ENCODE peak calls at places on chromosomes 4 and X, in five cellular contexts. One of them, this sample, is unnamed.
A peak's percentile ranks its signal among the peaks of the same experiment; 100 is the strongest.

GRCh38 chr4:36024901-36025610 is 219.3 kb downstream of the ARAP2 start:
- DNase-seq in psoas muscle: no peak
- DNase-seq in prostate gland: no peak
- DNase-seq in CD8-positive, alpha-beta memory T cell: no peak
- DNase-seq in heart right ventricle: no peak
- DNase-seq in this sample: no peak

GRCh38 chr4:8777320-8778196 is 94.1 kb downstream of the HMX1 start:
- DNase-seq in psoas muscle: peak; percentile 17
- DNase-seq in prostate gland: no peak
- DNase-seq in CD8-positive, alpha-beta memory T cell: no peak
- DNase-seq in heart right ventricle: no peak
- DNase-seq in this sample: no peak

GRCh38 chr4:19382993-19383392 is 868.7 kb upstream of the SLIT2 start:
- DNase-seq in psoas muscle: no peak
- DNase-seq in prostate gland: no peak
- DNase-seq in CD8-positive, alpha-beta memory T cell: no peak
- DNase-seq in heart right ventricle: no peak
- DNase-seq in this sample: no peak

GRCh38 chr4:24249972-24250371 is 334.4 kb downstream of the DHX15 start:
- DNase-seq in psoas muscle: no peak
- DNase-seq in prostate gland: no peak
- DNase-seq in CD8-positive, alpha-beta memory T cell: no peak
- DNase-seq in heart right ventricle: no peak
- DNase-seq in this sample: no peak

GRCh38 chrX:104568304-104568915 is 2.4 kb downstream of the IL1RAPL2 start:
- DNase-seq in psoas muscle: no peak
- DNase-seq in prostate gland: no peak
- DNase-seq in CD8-positive, alpha-beta memory T cell: no peak
- DNase-seq in heart right ventricle: no peak
- DNase-seq in this sample: no peak

GRCh38 chrX:43559643-43560042 is 96.5 kb upstream of the MAOA start:
- DNase-seq in psoas muscle: no peak
- DNase-seq in prostate gland: peak; percentile 33
- DNase-seq in CD8-positive, alpha-beta memory T cell: no peak
- DNase-seq in heart right ventricle: no peak
- DNase-seq in this sample: peak; percentile 69

GRCh38 chr4:186684889-186685309 is 38.8 kb downstream of the FAT1 start:
- DNase-seq in psoas muscle: no peak
- DNase-seq in prostate gland: no peak
- DNase-seq in CD8-positive, alpha-beta memory T cell: no peak
- DNase-seq in heart right ventricle: no peak
- DNase-seq in this sample: no peak

GRCh38 chr4:183596056-183596757 is 62.8 kb downstream of the RWDD4 start:
- DNase-seq in psoas muscle: no peak
- DNase-seq in prostate gland: no peak
- DNase-seq in CD8-positive, alpha-beta memory T cell: no peak
- DNase-seq in heart right ventricle: no peak
- DNase-seq in this sample: no peak

GRCh38 chrX:119503484-119503861 is 35.2 kb downstream of the SLC25A5 start:
- DNase-seq in psoas muscle: no peak
- DNase-seq in prostate gland: peak; percentile 48
- DNase-seq in CD8-positive, alpha-beta memory T cell: no peak
- DNase-seq in heart right ventricle: no peak
- DNase-seq in this sample: no peak

GRCh38 chr4:38226170-38226569 is 266.0 kb downstream of the PTTG2 start:
- DNase-seq in psoas muscle: no peak
- DNase-seq in prostate gland: no peak
- DNase-seq in CD8-positive, alpha-beta memory T cell: no peak
- DNase-seq in heart right ventricle: no peak
- DNase-seq in this sample: no peak

GRCh38 chr4:11976726-11977263 is 548.1 kb upstream of the HS3ST1 start:
- DNase-seq in psoas muscle: no peak
- DNase-seq in prostate gland: no peak
- DNase-seq in CD8-positive, alpha-beta memory T cell: no peak
- DNase-seq in heart right ventricle: no peak
- DNase-seq in this sample: no peak
- H3K9me3 ChIP-seq in psoas muscle: no peaks in the 10 kb centered on the region
- H3K9me3 ChIP-seq in prostate gland: no peaks in the 10 kb centered on the region
- H3K9me3 ChIP-seq in CD8-positive, alpha-beta memory T cell: no peaks in the 10 kb centered on the region
- H3K9me3 ChIP-seq in heart right ventricle: no peaks in the 10 kb centered on the region
- H3K9me3 ChIP-seq in this sample: no peaks in the 10 kb centered on the region

GRCh38 chr4:169645627-169646026 is 25.2 kb downstream of the CLCN3 start:
- DNase-seq in psoas muscle: no peak
- DNase-seq in prostate gland: no peak
- DNase-seq in CD8-positive, alpha-beta memory T cell: no peak
- DNase-seq in heart right ventricle: no peak
- DNase-seq in this sample: no peak

GRCh38 chr4:169655401-169655800 is 35.0 kb downstream of the CLCN3 start:
- DNase-seq in psoas muscle: no peak
- DNase-seq in prostate gland: no peak
- DNase-seq in CD8-positive, alpha-beta memory T cell: no peak
- DNase-seq in heart right ventricle: no peak
- DNase-seq in this sample: no peak

GRCh38 chr4:169652535-169652934 is 32.2 kb downstream of the CLCN3 start:
- DNase-seq in psoas muscle: no peak
- DNase-seq in prostate gland: no peak
- DNase-seq in CD8-positive, alpha-beta memory T cell: no peak
- DNase-seq in heart right ventricle: no peak
- DNase-seq in this sample: no peak

GRCh38 chr4:169649545-169650226 is 29.3 kb downstream of the CLCN3 start:
- DNase-seq in psoas muscle: no peak
- DNase-seq in prostate gland: no peak
- DNase-seq in CD8-positive, alpha-beta memory T cell: no peak
- DNase-seq in heart right ventricle: peak; percentile 53
- DNase-seq in this sample: no peak

DNA sequence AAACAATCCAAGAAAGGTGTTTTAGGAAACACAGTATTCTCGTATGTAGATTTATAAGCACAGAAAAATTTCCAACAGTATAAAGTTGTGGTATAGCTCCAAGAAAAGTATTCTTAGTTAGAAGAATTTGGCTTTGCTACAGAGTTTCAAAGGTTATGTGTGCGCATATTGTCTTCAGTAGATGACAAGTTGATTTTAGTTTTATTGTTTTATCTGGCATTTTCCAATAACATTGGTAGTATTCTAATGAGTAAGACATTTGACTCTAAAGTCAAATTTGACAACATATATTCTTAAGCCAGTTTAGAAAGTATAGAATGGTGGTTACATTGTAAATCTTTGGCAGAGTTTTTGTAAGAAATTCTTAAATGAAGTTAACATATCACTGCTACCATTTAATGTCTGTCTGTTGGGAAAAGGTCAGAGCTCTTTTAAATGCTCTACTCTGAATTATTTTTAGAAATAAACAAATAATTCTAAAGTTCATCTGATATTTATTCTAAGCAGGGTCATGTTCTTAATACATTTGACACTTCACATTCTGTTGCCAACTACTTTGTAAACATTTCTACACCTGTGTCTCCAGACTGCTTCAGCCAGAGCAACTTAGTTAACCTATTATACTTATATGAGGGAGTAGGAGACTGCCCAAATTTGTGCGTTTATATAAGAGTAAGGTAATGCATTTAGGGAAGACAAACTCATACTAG is 30.0 kb downstream of the CLCN3 start:
- DNase-seq in psoas muscle: no peak
- DNase-seq in prostate gland: no peak
- DNase-seq in CD8-positive, alpha-beta memory T cell: no peak
- DNase-seq in heart right ventricle: no peak
- DNase-seq in this sample: no peak
- H3K9me3 ChIP-seq in psoas muscle: no peaks in the 10 kb centered on the region
- H3K9me3 ChIP-seq in prostate gland: no peaks in the 10 kb centered on the region
- H3K9me3 ChIP-seq in CD8-positive, alpha-beta memory T cell: no peaks in the 10 kb centered on the region
- H3K9me3 ChIP-seq in heart right ventricle: no peaks in the 10 kb centered on the region
- H3K9me3 ChIP-seq in this sample: no peaks in the 10 kb centered on the region

DNA sequence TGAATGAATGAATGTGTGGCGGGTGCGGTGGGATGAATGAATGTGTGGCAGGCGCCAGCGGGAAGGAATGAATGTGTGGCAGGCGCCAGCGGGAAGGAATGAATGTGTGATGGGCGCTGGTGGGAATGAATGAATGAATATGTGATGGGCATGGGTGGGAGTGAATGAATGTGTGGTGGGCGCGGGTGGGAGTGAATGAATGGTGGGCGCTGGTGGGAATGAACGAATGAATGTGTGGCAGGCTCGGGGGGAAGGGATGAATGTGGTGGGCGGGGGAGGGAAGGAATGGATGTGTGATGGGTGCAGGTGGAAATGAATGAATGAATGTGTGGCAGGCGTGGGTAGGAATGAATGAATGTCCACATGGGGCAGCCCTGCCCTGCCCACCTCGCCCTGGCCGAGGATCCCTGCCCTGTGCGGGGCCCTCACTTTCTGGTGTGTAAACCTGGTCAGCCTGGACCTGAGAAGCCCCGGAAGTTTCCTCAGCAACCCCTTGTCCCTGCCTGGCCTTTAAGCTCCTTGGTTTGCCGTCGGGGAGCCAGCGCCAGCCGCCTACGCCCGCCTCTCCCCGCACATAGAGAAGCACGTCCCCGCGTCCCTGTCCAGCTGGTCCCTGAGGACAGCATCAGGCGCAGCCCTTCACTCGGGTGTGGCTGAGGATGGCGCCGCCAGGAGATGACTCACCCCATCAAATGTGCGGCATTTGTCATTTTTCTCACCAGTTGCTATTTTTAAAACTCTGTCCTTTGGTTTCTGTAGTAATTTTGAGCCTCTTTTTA is 112.8 kb upstream of the LRPAP1 start:
- DNase-seq in psoas muscle: no peak
- DNase-seq in prostate gland: no peak
- DNase-seq in CD8-positive, alpha-beta memory T cell: no peak
- DNase-seq in heart right ventricle: no peak
- DNase-seq in this sample: no peak
- H3K9me3 ChIP-seq in psoas muscle: no peaks in the 10 kb centered on the region
- H3K9me3 ChIP-seq in prostate gland: no peaks in the 10 kb centered on the region
- H3K9me3 ChIP-seq in CD8-positive, alpha-beta memory T cell: no peaks in the 10 kb centered on the region
- H3K9me3 ChIP-seq in heart right ventricle: no peaks in the 10 kb centered on the region
- H3K9me3 ChIP-seq in this sample: no peaks in the 10 kb centered on the region

GRCh38 chr4:45363931-45364330 is 637.6 kb upstream of the GNPDA2 start:
- DNase-seq in psoas muscle: no peak
- DNase-seq in prostate gland: no peak
- DNase-seq in CD8-positive, alpha-beta memory T cell: no peak
- DNase-seq in heart right ventricle: no peak
- DNase-seq in this sample: no peak
- H3K9me3 ChIP-seq in psoas muscle: no peaks in the 10 kb centered on the region
- H3K9me3 ChIP-seq in prostate gland: no peaks in the 10 kb centered on the region
- H3K9me3 ChIP-seq in CD8-positive, alpha-beta memory T cell: no peaks in the 10 kb centered on the region
- H3K9me3 ChIP-seq in heart right ventricle: peaks cover 17% of the 10 kb centered on the region
- H3K9me3 ChIP-seq in this sample: no peaks in the 10 kb centered on the region

GRCh38 chr4:129062580-129062979 is 30.8 kb downstream of the SCLT1 start:
- DNase-seq in psoas muscle: no peak
- DNase-seq in prostate gland: no peak
- DNase-seq in CD8-positive, alpha-beta memory T cell: no peak
- DNase-seq in heart right ventricle: no peak
- DNase-seq in this sample: no peak
- H3K9me3 ChIP-seq in psoas muscle: peaks cover 54% of the 10 kb centered on the region
- H3K9me3 ChIP-seq in prostate gland: no peaks in the 10 kb centered on the region
- H3K9me3 ChIP-seq in CD8-positive, alpha-beta memory T cell: peaks cover 45% of the 10 kb centered on the region
- H3K9me3 ChIP-seq in heart right ventricle: peaks cover 100% of the 10 kb centered on the region
- H3K9me3 ChIP-seq in this sample: no peaks in the 10 kb centered on the region

DNA sequence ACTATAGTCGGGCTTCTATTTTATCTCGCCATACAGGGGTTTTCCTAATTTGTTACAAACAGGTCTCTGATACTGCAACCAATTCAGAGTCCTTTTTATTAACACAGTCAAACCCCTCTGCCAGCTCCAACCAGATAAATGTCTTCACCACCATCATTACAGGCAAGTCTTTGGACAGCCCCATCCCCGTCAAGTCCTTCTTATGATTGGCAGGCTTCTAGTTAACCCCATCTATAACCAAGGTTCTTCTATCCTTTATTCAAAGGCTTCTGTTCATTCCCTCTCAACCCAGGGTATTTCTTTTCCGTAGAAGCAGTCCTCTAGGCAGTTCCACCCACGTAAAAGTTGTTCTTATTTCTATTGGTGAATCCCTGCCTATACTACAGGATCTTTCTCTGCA is 29.9 kb upstream of the FOXR2 start:
- DNase-seq in psoas muscle: no peak
- DNase-seq in prostate gland: no peak
- DNase-seq in CD8-positive, alpha-beta memory T cell: no peak
- DNase-seq in heart right ventricle: no peak
- DNase-seq in this sample: no peak
- H3K9me3 ChIP-seq in psoas muscle: no peaks in the 10 kb centered on the region
- H3K9me3 ChIP-seq in prostate gland: no peaks in the 10 kb centered on the region
- H3K9me3 ChIP-seq in CD8-positive, alpha-beta memory T cell: no peaks in the 10 kb centered on the region
- H3K9me3 ChIP-seq in heart right ventricle: no peaks in the 10 kb centered on the region
- H3K9me3 ChIP-seq in this sample: no peaks in the 10 kb centered on the region

GRCh38 chr4:71300964-71301363 is 37.9 kb upstream of the SLC4A4 start:
- DNase-seq in psoas muscle: no peak
- DNase-seq in prostate gland: no peak
- DNase-seq in CD8-positive, alpha-beta memory T cell: no peak
- DNase-seq in heart right ventricle: no peak
- DNase-seq in this sample: no peak
- H3K9me3 ChIP-seq in psoas muscle: no peaks in the 10 kb centered on the region
- H3K9me3 ChIP-seq in prostate gland: no peaks in the 10 kb centered on the region
- H3K9me3 ChIP-seq in CD8-positive, alpha-beta memory T cell: no peaks in the 10 kb centered on the region
- H3K9me3 ChIP-seq in heart right ventricle: no peaks in the 10 kb centered on the region
- H3K9me3 ChIP-seq in this sample: no peaks in the 10 kb centered on the region

This sample was measured in ovary.